ENCODE peak calls at places on chromosome 17, in seven cellular contexts. One of them, this sample, is unnamed.

GRCh38 chr17:76500745-76501017 is 542 bp downstream of the RHBDF2 start:
- DNase-seq in K562: no peak
- DNase-seq in adrenal gland: no peak
- DNase-seq in SK-N-SH: no peak
- DNase-seq in progenitor cell of endocrine pancreas: no peak
- DNase-seq in PC-3: no peak
- DNase-seq in cardiac muscle cell: no peak
- DNase-seq in this sample: no peak

GRCh38 chr17:65345261-65346060 is 208.3 kb downstream of the RGS9 start:
- DNase-seq in adrenal gland: no peak
- DNase-seq in SK-N-SH: no peak
- DNase-seq in progenitor cell of endocrine pancreas: no peak
- DNase-seq in K562: no peak
- DNase-seq in cardiac muscle cell: peak
- DNase-seq in PC-3: no peak
- DNase-seq in this sample: no peak

GRCh38 chr17:74953129-74953687 is 17.5 kb downstream of the OTOP3 start:
- DNase-seq in progenitor cell of endocrine pancreas: no peak
- DNase-seq in SK-N-SH: no peak
- DNase-seq in PC-3: no peak
- DNase-seq in cardiac muscle cell: no peak
- DNase-seq in K562: no peak
- DNase-seq in adrenal gland: peak
- DNase-seq in this sample: no peak

GRCh38 chr17:61970030-61970429 is 42.2 kb upstream of the INTS2 start:
- DNase-seq in progenitor cell of endocrine pancreas: no peak
- DNase-seq in PC-3: no peak
- DNase-seq in SK-N-SH: no peak
- DNase-seq in cardiac muscle cell: peak
- DNase-seq in K562: no peak
- DNase-seq in adrenal gland: no peak
- DNase-seq in this sample: no peak

GRCh38 chr17:82922646-82923045 is 82.8 kb upstream of the ZNF750 start:
- DNase-seq in SK-N-SH: no peak
- DNase-seq in adrenal gland: no peak
- DNase-seq in cardiac muscle cell: no peak
- DNase-seq in PC-3: no peak
- DNase-seq in progenitor cell of endocrine pancreas: no peak
- DNase-seq in K562: no peak
- DNase-seq in this sample: no peak

GRCh38 chr17:50818266-50818665 is 17.1 kb upstream of the WFIKKN2 start:
- DNase-seq in cardiac muscle cell: no peak
- DNase-seq in progenitor cell of endocrine pancreas: no peak
- DNase-seq in SK-N-SH: no peak
- DNase-seq in K562: no peak
- DNase-seq in PC-3: no peak
- DNase-seq in adrenal gland: no peak
- DNase-seq in this sample: no peak

GRCh38 chr17:82929011-82929622 is 89.3 kb upstream of the ZNF750 start:
- DNase-seq in SK-N-SH: no peak
- DNase-seq in adrenal gland: no peak
- DNase-seq in cardiac muscle cell: no peak
- DNase-seq in PC-3: no peak
- DNase-seq in K562: no peak
- DNase-seq in progenitor cell of endocrine pancreas: no peak
- DNase-seq in this sample: no peak

GRCh38 chr17:81991684-81992513 is 14.5 kb downstream of the ASPSCR1 start:
- DNase-seq in progenitor cell of endocrine pancreas: no peak
- DNase-seq in cardiac muscle cell: peak
- DNase-seq in adrenal gland: peak
- DNase-seq in K562: no peak
- DNase-seq in SK-N-SH: peak
- DNase-seq in PC-3: peak
- DNase-seq in this sample: no peak

GRCh38 chr17:49514374-49514738 is 19.3 kb downstream of the NGFR start:
- DNase-seq in SK-N-SH: peak
- DNase-seq in adrenal gland: no peak
- DNase-seq in cardiac muscle cell: peak
- DNase-seq in K562: peak
- DNase-seq in progenitor cell of endocrine pancreas: no peak
- DNase-seq in PC-3: no peak
- DNase-seq in this sample: no peak

GRCh38 chr17:82963104-82963950 is 116.1 kb upstream of the METRNL start:
- DNase-seq in progenitor cell of endocrine pancreas: peak
- DNase-seq in K562: no peak
- DNase-seq in cardiac muscle cell: peak
- DNase-seq in adrenal gland: peak
- DNase-seq in PC-3: peak
- DNase-seq in SK-N-SH: peak
- DNase-seq in this sample: no peak

GRCh38 chr17:15432807-15433547 is 34.4 kb downstream of the CDRT4 start:
- DNase-seq in PC-3: no peak
- DNase-seq in adrenal gland: no peak
- DNase-seq in K562: no peak
- DNase-seq in progenitor cell of endocrine pancreas: no peak
- DNase-seq in SK-N-SH: no peak
- DNase-seq in cardiac muscle cell: peak
- DNase-seq in this sample: no peak

GRCh38 chr17:15431766-15432165 is 35.7 kb downstream of the CDRT4 start:
- DNase-seq in SK-N-SH: no peak
- DNase-seq in progenitor cell of endocrine pancreas: no peak
- DNase-seq in K562: no peak
- DNase-seq in cardiac muscle cell: no peak
- DNase-seq in PC-3: no peak
- DNase-seq in adrenal gland: no peak
- DNase-seq in this sample: no peak

GRCh38 chr17:15441315-15441714 is 26.1 kb downstream of the CDRT4 start:
- DNase-seq in adrenal gland: no peak
- DNase-seq in PC-3: no peak
- DNase-seq in cardiac muscle cell: peak
- DNase-seq in progenitor cell of endocrine pancreas: no peak
- DNase-seq in K562: no peak
- DNase-seq in SK-N-SH: no peak
- DNase-seq in this sample: no peak

GRCh38 chr17:15440347-15440746 is 27.1 kb downstream of the CDRT4 start:
- DNase-seq in PC-3: no peak
- DNase-seq in K562: no peak
- DNase-seq in SK-N-SH: no peak
- DNase-seq in adrenal gland: peak
- DNase-seq in cardiac muscle cell: no peak
- DNase-seq in progenitor cell of endocrine pancreas: no peak
- DNase-seq in this sample: no peak

DNA sequence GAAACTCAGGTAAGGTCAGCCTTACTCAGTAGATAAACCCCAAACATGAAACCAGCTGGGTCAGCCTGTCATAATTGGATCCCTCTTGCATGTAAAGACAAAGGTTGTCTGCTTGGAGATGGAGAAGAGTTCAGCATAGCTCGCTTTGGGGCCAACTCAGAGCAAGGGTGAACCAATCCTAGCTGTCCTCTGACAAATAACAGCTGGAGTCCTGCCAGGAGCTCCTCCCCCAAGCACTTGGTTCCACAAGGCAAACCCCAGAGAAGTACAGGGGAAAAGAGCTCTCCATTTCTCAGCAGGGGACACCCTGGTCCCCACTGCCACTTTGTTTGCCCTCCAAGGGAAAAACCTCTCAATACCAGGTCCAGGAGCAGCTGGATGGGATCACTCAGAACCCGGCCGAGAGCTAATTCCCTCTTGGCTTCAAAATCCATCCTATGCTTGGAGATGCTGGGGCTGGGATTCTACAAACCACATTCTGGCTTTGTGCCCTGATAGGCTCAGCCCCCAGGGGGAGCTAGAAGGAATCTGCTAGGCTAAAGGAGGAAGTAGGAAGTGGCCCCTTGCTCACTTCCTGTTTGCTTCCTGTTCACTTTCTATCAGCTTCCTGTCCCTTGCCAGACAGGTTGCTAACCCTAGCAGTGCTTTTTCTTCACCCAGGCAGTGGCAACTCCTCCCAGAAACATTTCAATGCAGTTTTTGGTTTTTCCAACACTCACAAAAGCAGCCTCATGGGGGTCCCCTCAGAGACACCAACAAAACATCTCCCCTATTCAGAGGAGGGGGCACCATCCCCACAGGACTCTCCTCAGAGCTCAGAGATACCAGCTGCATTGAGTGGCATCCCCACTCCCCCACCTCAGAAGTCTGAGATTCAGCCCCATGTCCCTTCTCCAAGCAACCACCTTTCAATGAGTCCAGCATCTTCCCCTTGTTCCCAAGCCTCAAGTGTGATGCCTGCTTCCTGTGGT is 30.7 kb downstream of the CDRT4 start:
- DNase-seq in SK-N-SH: no peak
- DNase-seq in adrenal gland: peak
- DNase-seq in K562: peak
- DNase-seq in progenitor cell of endocrine pancreas: no peak
- DNase-seq in cardiac muscle cell: peak
- DNase-seq in PC-3: peak
- DNase-seq in this sample: no peak
- TF ChIP-seq CTCF in SK-N-SH: peak
- TF ChIP-seq CTCF in adrenal gland: peak
- TF ChIP-seq CTCF in K562: peak
- TF ChIP-seq CTCF in progenitor cell of endocrine pancreas: peak
- TF ChIP-seq CTCF in cardiac muscle cell: peak
- TF ChIP-seq CTCF in PC-3: peak
- TF ChIP-seq CTCF in this sample: no peak

GRCh38 chr17:32264140-32264799 is 1.4 kb upstream of the RHBDL3 start:
- DNase-seq in adrenal gland: no peak
- DNase-seq in progenitor cell of endocrine pancreas: no peak
- DNase-seq in K562: no peak
- DNase-seq in cardiac muscle cell: no peak
- DNase-seq in SK-N-SH: no peak
- DNase-seq in PC-3: no peak
- DNase-seq in this sample: no peak
- TF ChIP-seq CTCF in adrenal gland: peak
- TF ChIP-seq CTCF in progenitor cell of endocrine pancreas: peak
- TF ChIP-seq CTCF in K562: peak
- TF ChIP-seq CTCF in cardiac muscle cell: peak
- TF ChIP-seq CTCF in SK-N-SH: peak
- TF ChIP-seq CTCF in PC-3: no peak
- TF ChIP-seq CTCF in this sample: no peak

DNA sequence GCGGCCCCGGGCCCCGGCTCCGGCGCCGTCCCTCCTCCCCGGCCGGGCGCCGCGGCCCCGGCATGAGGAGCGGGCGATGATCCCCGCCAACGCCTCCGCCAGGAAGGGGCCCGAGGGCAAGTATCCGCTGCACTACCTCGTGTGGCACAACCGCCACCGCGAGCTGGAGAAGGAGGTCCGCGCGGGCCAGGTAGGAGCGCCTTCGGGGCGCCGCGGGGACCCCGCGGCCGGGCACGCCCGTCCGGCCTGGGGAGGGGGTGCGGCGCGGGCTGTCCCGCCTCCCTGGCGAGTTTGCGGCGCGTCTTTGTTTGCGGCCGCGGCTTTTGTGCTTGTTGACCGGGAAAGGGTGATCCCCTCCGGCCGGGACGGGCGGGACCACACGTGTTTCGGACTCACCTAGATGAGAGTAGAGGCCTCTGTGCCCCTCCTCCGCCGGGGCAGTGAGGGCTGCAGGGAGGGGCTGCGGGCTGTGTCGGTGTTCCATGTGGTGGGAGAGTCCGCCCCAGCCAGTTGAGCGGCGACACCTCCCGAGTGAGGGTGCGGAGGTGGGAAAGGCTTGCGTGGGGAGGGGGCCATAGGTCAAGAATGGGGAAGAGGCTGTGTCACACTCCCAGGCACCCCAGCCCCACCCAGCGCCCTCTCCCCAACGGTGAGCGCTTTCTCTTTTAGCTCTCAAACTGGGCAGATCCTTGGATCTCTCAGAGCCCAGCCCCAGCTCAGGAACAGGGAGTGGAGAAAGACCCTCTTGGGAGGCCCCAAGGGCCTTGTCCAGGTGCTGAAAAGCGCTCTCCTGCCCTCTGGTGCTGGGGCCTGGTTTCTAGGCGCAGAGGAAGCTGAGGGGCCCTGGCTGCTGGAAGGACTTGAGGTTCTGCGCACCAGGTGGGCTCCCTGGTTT is 861 bp downstream of the ANKRD13B start:
- DNase-seq in cardiac muscle cell: peak
- DNase-seq in progenitor cell of endocrine pancreas: no peak
- DNase-seq in SK-N-SH: no peak
- DNase-seq in PC-3: peak
- DNase-seq in K562: peak
- DNase-seq in adrenal gland: no peak
- DNase-seq in this sample: no peak
- TF ChIP-seq CTCF in cardiac muscle cell: peak
- TF ChIP-seq CTCF in progenitor cell of endocrine pancreas: peak
- TF ChIP-seq CTCF in SK-N-SH: peak
- TF ChIP-seq CTCF in PC-3: peak
- TF ChIP-seq CTCF in K562: peak
- TF ChIP-seq CTCF in adrenal gland: no peak
- TF ChIP-seq CTCF in this sample: peak

GRCh38 chr17:79047923-79048825 is 24.2 kb downstream of the C1QTNF1 start:
- DNase-seq in progenitor cell of endocrine pancreas: no peak
- DNase-seq in SK-N-SH: no peak
- DNase-seq in cardiac muscle cell: no peak
- DNase-seq in K562: no peak
- DNase-seq in adrenal gland: no peak
- DNase-seq in PC-3: peak
- DNase-seq in this sample: no peak

GRCh38 chr17:79046501-79047280 is 22.7 kb downstream of the C1QTNF1 start:
- DNase-seq in progenitor cell of endocrine pancreas: no peak
- DNase-seq in PC-3: no peak
- DNase-seq in adrenal gland: no peak
- DNase-seq in K562: no peak
- DNase-seq in cardiac muscle cell: no peak
- DNase-seq in SK-N-SH: peak
- DNase-seq in this sample: no peak

GRCh38 chr17:79048826-79049755 is 25.1 kb downstream of the C1QTNF1 start:
- DNase-seq in SK-N-SH: no peak
- DNase-seq in K562: no peak
- DNase-seq in PC-3: no peak
- DNase-seq in adrenal gland: no peak
- DNase-seq in cardiac muscle cell: no peak
- DNase-seq in progenitor cell of endocrine pancreas: no peak
- DNase-seq in this sample: no peak

GRCh38 chr17:79045830-79046500 is 22.0 kb downstream of the C1QTNF1 start:
- DNase-seq in SK-N-SH: peak
- DNase-seq in adrenal gland: peak
- DNase-seq in progenitor cell of endocrine pancreas: peak
- DNase-seq in PC-3: peak
- DNase-seq in cardiac muscle cell: peak
- DNase-seq in K562: peak
- DNase-seq in this sample: peak

GRCh38 chr17:79047291-79047920 is 23.4 kb downstream of the C1QTNF1 start:
- DNase-seq in adrenal gland: no peak
- DNase-seq in PC-3: no peak
- DNase-seq in progenitor cell of endocrine pancreas: no peak
- DNase-seq in K562: no peak
- DNase-seq in cardiac muscle cell: no peak
- DNase-seq in SK-N-SH: no peak
- DNase-seq in this sample: no peak
- TF ChIP-seq CTCF in adrenal gland: no peak
- TF ChIP-seq CTCF in PC-3: no peak
- TF ChIP-seq CTCF in progenitor cell of endocrine pancreas: no peak
- TF ChIP-seq CTCF in K562: no peak
- TF ChIP-seq CTCF in cardiac muscle cell: no peak
- TF ChIP-seq CTCF in SK-N-SH: no peak
- TF ChIP-seq CTCF in this sample: no peak

This sample was measured in D721Med.